ENCODE peak calls at places on chromosomes 3 and 15, in eight cellular contexts. One of them, this sample, is unnamed.

GRCh38 chr15:95734422-95735316 is 595.8 kb upstream of the NR2F2 start:
- ATAC-seq in foreskin keratinocyte: no peak
- ATAC-seq in activated CD8-positive, alpha-beta T cell treated with anti-CD3 and anti-CD28 coated beads, Interleukin-2, amount 10 ng/mL, durations not matched to agents 7 days and 5 days: no peak
- ATAC-seq in right cardiac atrium: peak
- ATAC-seq in CD4-positive, alpha-beta T cell: no peak
- ATAC-seq in naive thymus-derived CD4-positive, alpha-beta T cell: no peak
- ATAC-seq in heart left ventricle: no peak
- ATAC-seq in omental fat pad: no peak
- ATAC-seq in this sample: no peak

GRCh38 chr3:102106421-102107097 is 257.2 kb downstream of the NFKBIZ start:
- ATAC-seq in activated CD8-positive, alpha-beta T cell treated with anti-CD3 and anti-CD28 coated beads, Interleukin-2, amount 10 ng/mL, durations not matched to agents 7 days and 5 days: no peak
- ATAC-seq in naive thymus-derived CD4-positive, alpha-beta T cell: peak
- ATAC-seq in heart left ventricle: no peak
- ATAC-seq in omental fat pad: no peak
- ATAC-seq in right cardiac atrium: no peak
- ATAC-seq in CD4-positive, alpha-beta T cell: peak
- ATAC-seq in foreskin keratinocyte: no peak
- ATAC-seq in this sample: no peak

GRCh38 chr3:72234394-72234793 is 449.4 kb upstream of the PROK2 start:
- ATAC-seq in CD4-positive, alpha-beta T cell: no peak
- ATAC-seq in naive thymus-derived CD4-positive, alpha-beta T cell: no peak
- ATAC-seq in omental fat pad: peak
- ATAC-seq in heart left ventricle: peak
- ATAC-seq in activated CD8-positive, alpha-beta T cell treated with anti-CD3 and anti-CD28 coated beads, Interleukin-2, amount 10 ng/mL, durations not matched to agents 7 days and 5 days: no peak
- ATAC-seq in right cardiac atrium: peak
- ATAC-seq in foreskin keratinocyte: no peak
- ATAC-seq in this sample: peak

GRCh38 chr3:1082024-1082633 is 10.7 kb upstream of the CNTN6 start:
- ATAC-seq in foreskin keratinocyte: peak
- ATAC-seq in right cardiac atrium: no peak
- ATAC-seq in omental fat pad: no peak
- ATAC-seq in CD4-positive, alpha-beta T cell: no peak
- ATAC-seq in naive thymus-derived CD4-positive, alpha-beta T cell: no peak
- ATAC-seq in heart left ventricle: no peak
- ATAC-seq in activated CD8-positive, alpha-beta T cell treated with anti-CD3 and anti-CD28 coated beads, Interleukin-2, amount 10 ng/mL, durations not matched to agents 7 days and 5 days: no peak
- ATAC-seq in this sample: no peak

GRCh38 chr15:75454471-75455418 is 3.3 kb upstream of the SIN3A start:
- ATAC-seq in naive thymus-derived CD4-positive, alpha-beta T cell: peak
- ATAC-seq in right cardiac atrium: no peak
- ATAC-seq in foreskin keratinocyte: no peak
- ATAC-seq in activated CD8-positive, alpha-beta T cell treated with anti-CD3 and anti-CD28 coated beads, Interleukin-2, amount 10 ng/mL, durations not matched to agents 7 days and 5 days: no peak
- ATAC-seq in omental fat pad: no peak
- ATAC-seq in CD4-positive, alpha-beta T cell: no peak
- ATAC-seq in heart left ventricle: no peak
- ATAC-seq in this sample: no peak

GRCh38 chr3:39137991-39138803 is 15.2 kb downstream of the CSRNP1 start:
- ATAC-seq in activated CD8-positive, alpha-beta T cell treated with anti-CD3 and anti-CD28 coated beads, Interleukin-2, amount 10 ng/mL, durations not matched to agents 7 days and 5 days: peak
- ATAC-seq in right cardiac atrium: no peak
- ATAC-seq in naive thymus-derived CD4-positive, alpha-beta T cell: peak
- ATAC-seq in CD4-positive, alpha-beta T cell: peak
- ATAC-seq in foreskin keratinocyte: no peak
- ATAC-seq in heart left ventricle: no peak
- ATAC-seq in omental fat pad: no peak
- ATAC-seq in this sample: no peak

GRCh38 chr3:194142156-194142910 is 6.4 kb downstream of the HES1 start:
- ATAC-seq in omental fat pad: peak
- ATAC-seq in heart left ventricle: peak
- ATAC-seq in foreskin keratinocyte: no peak
- ATAC-seq in right cardiac atrium: peak
- ATAC-seq in activated CD8-positive, alpha-beta T cell treated with anti-CD3 and anti-CD28 coated beads, Interleukin-2, amount 10 ng/mL, durations not matched to agents 7 days and 5 days: no peak
- ATAC-seq in naive thymus-derived CD4-positive, alpha-beta T cell: no peak
- ATAC-seq in CD4-positive, alpha-beta T cell: no peak
- ATAC-seq in this sample: peak

GRCh38 chr3:98038876-98039275 is 3.8 kb upstream of the GABRR3 start:
- ATAC-seq in right cardiac atrium: no peak
- ATAC-seq in foreskin keratinocyte: peak
- ATAC-seq in activated CD8-positive, alpha-beta T cell treated with anti-CD3 and anti-CD28 coated beads, Interleukin-2, amount 10 ng/mL, durations not matched to agents 7 days and 5 days: peak
- ATAC-seq in naive thymus-derived CD4-positive, alpha-beta T cell: no peak
- ATAC-seq in omental fat pad: no peak
- ATAC-seq in heart left ventricle: no peak
- ATAC-seq in CD4-positive, alpha-beta T cell: peak
- ATAC-seq in this sample: no peak

GRCh38 chr3:43627360-43627759 is 5.5 kb upstream of the ANO10 start:
- ATAC-seq in heart left ventricle: no peak
- ATAC-seq in omental fat pad: no peak
- ATAC-seq in foreskin keratinocyte: no peak
- ATAC-seq in right cardiac atrium: no peak
- ATAC-seq in naive thymus-derived CD4-positive, alpha-beta T cell: no peak
- ATAC-seq in CD4-positive, alpha-beta T cell: no peak
- ATAC-seq in activated CD8-positive, alpha-beta T cell treated with anti-CD3 and anti-CD28 coated beads, Interleukin-2, amount 10 ng/mL, durations not matched to agents 7 days and 5 days: peak
- ATAC-seq in this sample: no peak

GRCh38 chr3:186642014-186642413 is 1.8 kb downstream of the FETUB start:
- ATAC-seq in right cardiac atrium: no peak
- ATAC-seq in omental fat pad: no peak
- ATAC-seq in naive thymus-derived CD4-positive, alpha-beta T cell: no peak
- ATAC-seq in CD4-positive, alpha-beta T cell: no peak
- ATAC-seq in foreskin keratinocyte: no peak
- ATAC-seq in heart left ventricle: no peak
- ATAC-seq in activated CD8-positive, alpha-beta T cell treated with anti-CD3 and anti-CD28 coated beads, Interleukin-2, amount 10 ng/mL, durations not matched to agents 7 days and 5 days: no peak
- ATAC-seq in this sample: no peak

GRCh38 chr3:150613709-150614480 is 10.8 kb downstream of the SELENOT start:
- ATAC-seq in naive thymus-derived CD4-positive, alpha-beta T cell: no peak
- ATAC-seq in activated CD8-positive, alpha-beta T cell treated with anti-CD3 and anti-CD28 coated beads, Interleukin-2, amount 10 ng/mL, durations not matched to agents 7 days and 5 days: no peak
- ATAC-seq in heart left ventricle: no peak
- ATAC-seq in omental fat pad: no peak
- ATAC-seq in right cardiac atrium: no peak
- ATAC-seq in foreskin keratinocyte: no peak
- ATAC-seq in CD4-positive, alpha-beta T cell: no peak
- ATAC-seq in this sample: no peak

GRCh38 chr3:57112206-57112605 is 51.7 kb downstream of the SPATA12 start:
- ATAC-seq in omental fat pad: no peak
- ATAC-seq in heart left ventricle: no peak
- ATAC-seq in foreskin keratinocyte: no peak
- ATAC-seq in CD4-positive, alpha-beta T cell: no peak
- ATAC-seq in right cardiac atrium: no peak
- ATAC-seq in naive thymus-derived CD4-positive, alpha-beta T cell: no peak
- ATAC-seq in activated CD8-positive, alpha-beta T cell treated with anti-CD3 and anti-CD28 coated beads, Interleukin-2, amount 10 ng/mL, durations not matched to agents 7 days and 5 days: no peak
- ATAC-seq in this sample: no peak

GRCh38 chr3:35675206-35675605 is 35.9 kb downstream of the ARPP21 start:
- ATAC-seq in CD4-positive, alpha-beta T cell: no peak
- ATAC-seq in foreskin keratinocyte: no peak
- ATAC-seq in omental fat pad: no peak
- ATAC-seq in activated CD8-positive, alpha-beta T cell treated with anti-CD3 and anti-CD28 coated beads, Interleukin-2, amount 10 ng/mL, durations not matched to agents 7 days and 5 days: no peak
- ATAC-seq in right cardiac atrium: no peak
- ATAC-seq in heart left ventricle: no peak
- ATAC-seq in naive thymus-derived CD4-positive, alpha-beta T cell: no peak
- ATAC-seq in this sample: no peak

GRCh38 chr3:179882322-179882721 is 154.4 kb downstream of the PEX5L start:
- ATAC-seq in right cardiac atrium: no peak
- ATAC-seq in naive thymus-derived CD4-positive, alpha-beta T cell: no peak
- ATAC-seq in foreskin keratinocyte: no peak
- ATAC-seq in omental fat pad: no peak
- ATAC-seq in heart left ventricle: no peak
- ATAC-seq in CD4-positive, alpha-beta T cell: no peak
- ATAC-seq in activated CD8-positive, alpha-beta T cell treated with anti-CD3 and anti-CD28 coated beads, Interleukin-2, amount 10 ng/mL, durations not matched to agents 7 days and 5 days: no peak
- ATAC-seq in this sample: no peak